ENCODE peak calls at places on chromosomes 6 and 20, in four cellular contexts. W is fibroblast of lung, L is GM23338, E is kidney epithelial cell. C is an unnamed sample. For H3K27me3, the result is how much of the 10 kb centered on the place peaks cover.

GRCh38 chr6:147167009-147167408 is 37.2 kb upstream of the STXBP5 start:
- DNase-seq in W (peak), L (no peak), E (no peak), C (no peak)

GRCh38 chr6:93418448-93419303 is 683 bp downstream of the EPHA7 start:
- DNase-seq in W (peak), L (peak), E (no peak), C (no peak)

GRCh38 chr6:135280375-135281136 is 99.4 kb downstream of the MYB start:
- DNase-seq in W (peak), L (no peak), E (no peak), C (no peak)

GRCh38 chr6:130557481-130558112 is 191.8 kb downstream of the TMEM200A start:
- DNase-seq in W (no peak), L (no peak), E (no peak), C (no peak)

GRCh38 chr6:118710616-118711015 is 59.2 kb upstream of the CEP85L start:
- DNase-seq in W (no peak), L (no peak), E (no peak), C (no peak)

GRCh38 chr6:88586371-88587157 is 376.9 kb downstream of the RNGTT start:
- DNase-seq in W (no peak), L (no peak), E (no peak), C (no peak)

GRCh38 chr6:73209117-73209516 is 16.2 kb downstream of the KHDC1L start:
- DNase-seq in W (no peak), L (no peak), E (no peak), C (no peak)

GRCh38 chr6:87308970-87309369 is 13.4 kb upstream of the SMIM8 start:
- DNase-seq in W (no peak), L (no peak), E (no peak), C (no peak)

GRCh38 chr6:101700655-101701054 is 307.1 kb downstream of the GRIK2 start:
- DNase-seq in W (no peak), L (peak), E (no peak), C (no peak)

GRCh38 chr6:142751452-142751851 is 193.5 kb downstream of the HIVEP2 start:
- DNase-seq in W (no peak), L (no peak), E (no peak), C (no peak)

GRCh38 chr6:71544028-71544427 is 255.4 kb downstream of the OGFRL1 start:
- DNase-seq in W (no peak), L (peak), E (no peak), C (peak)

GRCh38 chr6:53573299-53573698 is 28.4 kb upstream of the GCLC start:
- DNase-seq in W (no peak), L (peak), E (no peak), C (no peak)
- H3K4me3 ChIP-seq in W (no peak), L (no peak), E (no peak), C (no peak)

GRCh38 chr20:15654208-15654649 is 919.0 kb downstream of the KIF16B start:
- DNase-seq in W (peak), L (peak), E (peak), C (no peak)
- TF ChIP-seq CTCF in W (peak), L (peak), E (peak), C (peak)

GRCh38 chr6:8236956-8237355 is 134.6 kb upstream of the EEF1E1 start:
- DNase-seq in W (no peak), L (no peak), E (no peak), C (no peak)
- H3K27me3 ChIP-seq in W (under half), L (under half), E (under half), C (under half)

DNA sequence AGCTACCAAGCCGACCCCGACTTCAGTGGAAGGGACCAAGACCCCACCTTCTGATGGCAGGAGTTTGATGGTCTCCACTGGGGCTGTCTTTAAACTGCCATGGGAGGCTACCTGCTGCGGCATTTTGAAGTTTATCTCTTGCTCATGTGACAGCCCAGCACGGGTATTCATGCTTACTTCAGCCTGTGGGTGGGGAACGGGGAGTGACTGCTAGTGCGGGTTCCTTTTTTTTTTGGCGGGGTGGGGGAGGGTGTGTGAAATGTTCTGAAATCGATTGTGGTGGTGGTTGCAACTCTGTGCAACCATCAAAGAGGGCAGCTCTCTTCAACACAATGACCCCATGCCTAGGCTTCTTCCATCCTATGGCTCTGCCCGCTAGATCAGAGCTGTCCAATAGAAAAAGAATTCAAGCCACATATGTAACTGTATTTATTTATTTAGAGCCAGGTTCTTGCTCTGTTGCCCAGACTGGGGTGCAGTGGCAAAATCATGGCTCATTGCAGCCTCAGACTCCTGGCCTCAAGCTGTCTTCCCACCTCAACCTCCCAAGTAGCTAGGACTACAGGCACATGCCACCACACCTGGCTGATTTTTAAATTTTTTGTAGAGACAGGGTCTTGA is 53.7 kb downstream of the PPP1R16B start:
- DNase-seq in W (no peak), L (no peak), E (no peak), C (no peak)
- H3K4me3 ChIP-seq in W (no peak), L (no peak), E (no peak), C (no peak)

DNA sequence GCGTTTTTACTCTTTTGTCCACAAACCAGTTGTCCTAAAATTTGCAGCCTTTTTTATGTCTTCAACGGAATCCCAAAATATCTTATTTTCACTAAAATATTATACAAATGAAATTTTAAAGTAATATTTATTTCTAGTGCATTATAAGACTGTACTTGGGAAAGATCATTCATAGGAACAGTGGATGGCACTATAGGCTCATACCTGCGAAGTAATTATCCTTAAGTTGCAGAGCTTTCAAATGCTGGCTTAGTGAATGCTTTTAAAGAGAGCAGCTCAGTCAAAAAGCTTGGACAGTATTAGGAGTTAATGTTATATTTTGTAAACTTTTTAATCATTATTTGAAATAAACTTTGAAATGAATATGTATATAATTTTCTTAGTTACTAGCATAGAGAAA is 254.9 kb downstream of the CDKAL1 start:
- DNase-seq in W (peak), L (no peak), E (no peak), C (no peak)
- TF ChIP-seq CTCF in W (no peak), L (peak), E (peak), C (peak)

DNA sequence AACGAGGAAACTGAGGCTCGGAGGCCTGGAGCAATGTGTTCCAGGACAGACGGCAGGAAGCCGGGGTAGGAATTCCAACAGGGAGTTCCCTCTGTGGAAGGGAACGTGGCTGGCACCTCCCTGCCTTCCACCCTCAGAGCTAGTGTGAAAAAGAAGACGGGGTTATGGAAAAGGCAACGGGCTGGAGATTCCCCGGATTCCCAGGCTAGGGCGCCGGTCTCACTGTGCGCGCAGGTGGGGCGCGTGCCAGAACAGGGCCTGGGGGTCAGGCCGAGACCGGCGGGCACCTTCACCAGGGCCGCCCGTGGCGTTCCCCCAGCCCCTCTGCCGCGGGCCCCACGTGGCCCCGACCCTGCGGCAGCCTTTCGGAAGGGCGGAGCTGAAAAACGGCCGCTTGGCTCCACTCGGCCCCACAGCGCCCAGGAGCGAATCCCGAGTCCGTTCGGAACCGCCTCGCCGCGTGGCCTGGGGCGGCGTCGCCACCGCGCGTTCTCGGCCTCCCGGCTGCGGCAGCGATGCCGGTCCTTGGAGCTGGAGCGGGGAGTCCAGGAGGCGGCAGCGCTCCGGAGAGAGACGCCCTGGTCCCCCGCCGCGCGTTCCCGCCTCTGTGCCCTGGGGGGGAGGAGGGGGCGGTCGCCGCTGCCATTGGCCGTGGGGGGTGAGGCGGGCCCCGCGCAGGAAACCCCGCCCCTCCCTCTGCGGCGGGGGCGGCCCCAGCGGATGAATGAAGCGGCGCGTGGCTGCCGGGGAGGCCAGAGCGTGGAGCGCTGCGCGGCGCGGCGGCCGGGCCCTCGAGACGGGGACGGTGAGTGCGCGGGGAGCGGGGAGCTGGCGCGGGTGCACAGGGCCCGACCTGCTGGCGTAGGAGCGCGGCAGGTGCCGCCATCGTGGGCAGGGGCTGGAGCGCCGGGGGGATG is at the start of gene SLCO4A1:
- DNase-seq in W (peak), L (peak), E (no peak), C (no peak)
- H3K27me3 ChIP-seq in W (under half), L (under half), E (under half), C (under half)

GRCh38 chr6:10154251-10154650 is 260.6 kb downstream of the TFAP2A start:
- DNase-seq in W (no peak), L (no peak), E (no peak), C (no peak)
- H3K4me3 ChIP-seq in W (no peak), L (no peak), E (no peak), C (no peak)

DNA sequence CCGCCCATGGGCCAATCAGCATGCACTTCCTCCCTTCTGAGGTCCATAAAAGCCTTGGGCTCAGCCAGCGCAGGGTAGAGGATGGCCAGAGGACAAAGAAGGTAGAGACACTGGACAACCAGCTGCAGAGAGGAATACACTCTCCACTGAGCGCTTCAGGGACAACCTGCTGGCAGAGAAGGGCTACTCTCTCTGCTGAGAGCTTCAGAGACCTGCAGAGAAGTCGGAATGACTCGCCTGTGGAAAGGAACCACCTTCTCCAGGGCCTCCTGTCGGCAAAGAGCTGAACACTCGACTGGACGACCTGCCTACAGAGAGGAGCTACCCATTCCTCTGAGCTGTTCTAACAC is 31.4 kb upstream of the SLA2 start:
- DNase-seq in W (no peak), L (no peak), E (no peak), C (no peak)
- TF ChIP-seq CTCF in W (no peak), L (no peak), E (no peak), C (no peak)

GRCh38 chr20:33093074-33093473 is 13.6 kb downstream of the BPIFB4 start:
- DNase-seq in W (no peak), L (no peak), E (no peak), C (no peak)
- H3K27me3 ChIP-seq in W (under half), L (under half), E (under half), C (under half)

GRCh38 chr6:77462359-77463307 is 658 bp downstream of the HTR1B start:
- DNase-seq in W (no peak), L (peak), E (no peak), C (no peak)

GRCh38 chr6:77466055-77467028 is 3.1 kb upstream of the HTR1B start:
- DNase-seq in W (peak), L (peak), E (no peak), C (no peak)

GRCh38 chr6:77463308-77463880 is at the start of gene HTR1B:
- DNase-seq in W (no peak), L (peak), E (no peak), C (no peak)

GRCh38 chr6:77461796-77462195 is 1.5 kb downstream of the HTR1B start:
- DNase-seq in W (no peak), L (no peak), E (no peak), C (no peak)

DNA sequence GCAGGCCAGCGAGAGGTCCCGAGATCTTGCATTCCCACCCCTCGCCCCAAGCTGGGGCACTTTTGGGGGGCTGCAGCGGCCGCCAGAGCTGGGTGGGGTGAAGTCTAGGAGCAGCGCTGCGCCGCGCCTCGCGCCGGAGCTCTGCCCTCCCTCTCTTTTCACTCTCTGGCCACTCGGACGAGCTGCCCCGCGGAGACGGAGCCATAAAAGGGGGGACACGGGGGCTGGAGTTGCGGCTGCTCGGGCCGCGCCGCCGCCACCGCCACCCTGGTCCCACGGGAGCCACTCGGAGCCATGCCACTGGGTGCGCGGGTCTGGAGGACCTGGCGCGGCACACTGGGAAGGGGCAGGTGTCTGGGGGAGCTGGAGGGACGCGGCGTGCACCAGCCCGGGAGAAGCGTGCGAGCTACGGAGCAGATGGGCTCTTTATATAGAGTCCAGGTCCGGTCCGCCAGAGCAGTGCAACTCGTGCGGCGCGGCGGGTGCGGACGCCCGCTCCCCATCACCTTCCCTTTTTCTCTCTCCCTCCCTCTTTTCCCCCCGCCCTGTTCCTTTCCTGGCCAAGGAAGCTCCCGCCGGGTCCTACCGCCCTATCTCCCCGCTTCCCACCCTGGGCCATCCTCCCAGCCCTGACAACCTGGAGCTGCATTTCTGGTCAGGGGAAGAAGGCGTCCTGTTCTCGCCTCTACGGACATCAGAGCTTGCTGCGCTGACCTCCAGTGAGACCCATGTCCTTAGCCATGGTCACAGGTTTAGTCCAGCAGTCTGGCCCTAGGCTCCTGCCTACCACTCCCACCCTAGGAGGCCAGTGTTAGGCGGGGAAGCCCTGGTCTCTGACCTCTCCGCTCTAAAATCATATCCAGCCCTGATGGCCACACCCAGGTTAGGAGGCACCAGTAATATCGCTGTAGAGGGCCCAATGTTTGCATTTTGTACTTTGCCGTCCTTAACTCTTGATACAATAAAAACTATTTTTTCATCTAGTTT is 883 bp upstream of the HTR1B start:
- DNase-seq in W (no peak), L (peak), E (no peak), C (no peak)
- H3K4me3 ChIP-seq in W (peak), L (peak), E (peak), C (peak)